ENCODE peak calls at places on chromosomes 4 and X, in five cellular contexts. W, T, R, H and X are unnamed samples. For H3K36me3, the result is how much of the 10 kb centered on the place peaks cover.

GRCh38 chrX:48910926-48911406 is 480 bp downstream of the SLC35A2 start:
- DNase-seq in T (peak), H (no peak), W (no peak), R (no peak), X (no peak)

GRCh38 chr4:8281519-8282133 is 12.1 kb downstream of the HTRA3 start:
- DNase-seq in W (peak), T (peak), R (peak), H (no peak), X (peak)

GRCh38 chr4:116118216-116118615 is 967.2 kb downstream of the TRAM1L1 start:
- DNase-seq in W (no peak), T (no peak), R (no peak), H (no peak), X (no peak)

GRCh38 chrX:80812176-80812575 is 2.5 kb upstream of the BRWD3 start:
- DNase-seq in T (peak), H (peak), R (no peak), W (peak), X (no peak)

GRCh38 chr4:109079177-109079576 is 223.3 kb downstream of the COL25A1 start:
- DNase-seq in R (no peak), W (no peak), H (no peak), T (peak), X (no peak)

GRCh38 chr4:24770111-24770584 is 25.2 kb upstream of the SOD3 start:
- DNase-seq in H (no peak), T (peak), W (no peak), R (no peak), X (peak)

GRCh38 chr4:56790566-56791175 is 30.8 kb downstream of the SPINK2 start:
- DNase-seq in W (no peak), T (peak), R (no peak), H (no peak), X (no peak)

GRCh38 chr4:84035568-84035967 is 463.5 kb downstream of the NKX6-1 start:
- DNase-seq in T (no peak), R (no peak), H (no peak), W (no peak), X (no peak)

GRCh38 chr4:115664285-115664684 is 550.9 kb upstream of the NDST4 start:
- DNase-seq in R (no peak), W (no peak), T (no peak), H (no peak), X (no peak)

GRCh38 chr4:17810260-17811077 is at the start of the genes DCAF16 and NCAPG:
- DNase-seq in R (peak), W (peak), H (peak), T (peak), X (peak)

GRCh38 chr4:17814140-17814539 is 3.4 kb downstream of the NCAPG start:
- DNase-seq in R (no peak), W (no peak), H (no peak), T (no peak), X (no peak)

GRCh38 chr4:17812801-17813200 is 2.0 kb downstream of the NCAPG start:
- DNase-seq in T (peak), H (no peak), R (no peak), W (no peak), X (no peak)

GRCh38 chr4:17811078-17811603 is 362 bp downstream of the NCAPG start:
- DNase-seq in R (peak), T (peak), H (no peak), W (peak), X (no peak)

GRCh38 chr4:17812125-17812524 is 1.3 kb downstream of the NCAPG start:
- DNase-seq in W (no peak), H (peak), T (no peak), R (no peak), X (no peak)
- H3K4me3 ChIP-seq in W (no peak), H (peak), T (peak), R (no peak), X (peak)

DNA sequence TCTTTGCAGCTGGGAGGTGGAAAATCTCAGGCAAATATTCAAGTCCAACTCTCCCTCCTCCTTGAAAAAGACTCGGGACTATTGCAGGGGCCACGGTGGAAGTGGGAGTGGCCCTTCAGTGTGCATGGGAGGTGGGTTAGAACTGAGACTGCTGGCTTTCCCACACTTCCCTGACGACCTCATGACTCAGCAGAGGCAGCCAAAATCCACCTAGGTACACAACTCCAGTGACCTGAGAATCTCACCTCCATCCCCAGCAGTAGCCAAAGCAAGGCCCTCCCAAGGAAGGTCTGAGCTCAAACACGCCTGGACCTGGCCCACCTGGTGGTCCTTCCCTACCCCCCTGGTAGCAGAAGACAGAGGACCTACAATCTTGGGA is 6.2 kb upstream of the UGT2B17 start:
- DNase-seq in W (no peak), R (no peak), H (no peak), T (no peak), X (no peak)
- H3K36me3 ChIP-seq in W (under half), R (under half), H (under half), T (under half), X (under half)

DNA sequence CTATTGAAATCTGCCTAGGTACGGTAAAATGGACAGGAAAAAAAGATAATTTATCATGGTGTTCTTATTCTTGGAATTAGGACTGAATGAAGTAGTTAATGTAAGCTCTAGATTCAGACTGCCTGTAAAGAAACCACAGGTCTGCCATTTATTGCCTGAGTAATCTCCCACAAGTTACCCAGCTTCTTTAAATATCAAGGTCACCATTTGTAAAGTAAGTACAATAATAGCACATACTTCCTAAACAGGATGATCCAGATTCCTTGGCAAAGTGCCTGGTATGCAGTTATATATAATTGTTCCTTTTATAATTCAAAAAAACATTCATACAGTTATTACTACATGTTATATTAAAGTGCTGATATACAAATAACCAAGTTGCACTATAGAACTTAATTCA is 368.6 kb downstream of the HNRNPD start:
- DNase-seq in H (no peak), T (no peak), R (no peak), W (no peak), X (no peak)
- H3K4me3 ChIP-seq in H (no peak), T (no peak), R (no peak), W (no peak), X (no peak)

DNA sequence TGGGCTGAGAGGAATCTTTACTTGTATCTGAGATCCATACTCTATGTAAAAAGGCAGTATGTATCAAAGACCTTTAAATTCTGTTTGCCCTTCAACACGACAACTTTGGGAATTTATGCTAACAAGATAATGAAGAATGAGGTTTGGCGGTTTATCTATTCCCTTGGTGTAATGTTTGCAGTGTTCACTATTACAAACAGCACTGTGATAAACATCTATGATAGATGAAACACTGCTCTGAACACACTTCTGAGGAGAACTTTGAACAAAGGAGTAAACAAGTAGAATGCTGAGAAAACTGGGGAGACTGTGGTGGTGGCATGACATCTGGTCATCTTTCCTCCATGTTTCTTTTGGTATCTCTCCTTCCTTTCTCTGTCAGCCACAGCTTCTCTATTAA is 126.9 kb downstream of the PDE5A start:
- DNase-seq in W (no peak), T (no peak), H (no peak), R (no peak), X (no peak)
- H3K36me3 ChIP-seq in W (under half), T (half or more), H (under half), R (half or more), X (under half)

GRCh38 chr4:124710911-124711310 is 1.6 kb downstream of the ANKRD50 start:
- DNase-seq in R (no peak), T (peak), H (no peak), W (no peak), X (no peak)
- H3K4me3 ChIP-seq in R (peak), T (peak), H (no peak), W (peak), X (peak)

GRCh38 chr4:14125375-14126129 is 498.0 kb upstream of the BOD1L1 start:
- DNase-seq in R (no peak), W (no peak), T (no peak), H (no peak), X (no peak)
- H3K36me3 ChIP-seq in R (under half), W (under half), T (under half), H (under half), X (under half)

GRCh38 chr4:176883108-176883550 is 90.4 kb upstream of the VEGFC start:
- DNase-seq in W (no peak), T (peak), H (no peak), R (no peak), X (peak)
- H3K4me3 ChIP-seq in W (no peak), T (no peak), H (no peak), R (no peak), X (no peak)